ENCODE peak calls at places on chromosome 20, in five cellular contexts. One of them, this sample, is unnamed.

GRCh38 chr20:54690323-54690722 is 214.9 kb downstream of the DOK5 start:
- DNase-seq in NCI-H460: no peak
- DNase-seq in tibial artery: no peak
- DNase-seq in lower leg skin: no peak
- DNase-seq in GM04504: no peak
- DNase-seq in this sample: no peak

GRCh38 chr20:63124092-63124781 is 91.7 kb downstream of the YTHDF1 start:
- DNase-seq in tibial artery: no peak
- DNase-seq in lower leg skin: no peak
- DNase-seq in NCI-H460: no peak
- DNase-seq in GM04504: no peak
- DNase-seq in this sample: peak

GRCh38 chr20:56362833-56363413 is 4.1 kb downstream of the FAM210B start:
- DNase-seq in lower leg skin: no peak
- DNase-seq in tibial artery: no peak
- DNase-seq in NCI-H460: no peak
- DNase-seq in GM04504: no peak
- DNase-seq in this sample: peak

GRCh38 chr20:43590036-43590391 is 723 bp upstream of the IFT52 start:
- DNase-seq in GM04504: no peak
- DNase-seq in NCI-H460: no peak
- DNase-seq in tibial artery: no peak
- DNase-seq in lower leg skin: no peak
- DNase-seq in this sample: no peak

GRCh38 chr20:33664762-33665144 is 2.0 kb upstream of the ACTL10 start:
- DNase-seq in tibial artery: no peak
- DNase-seq in NCI-H460: no peak
- DNase-seq in lower leg skin: no peak
- DNase-seq in GM04504: no peak
- DNase-seq in this sample: peak

GRCh38 chr20:16100767-16101166 is 472.5 kb downstream of the KIF16B start:
- DNase-seq in GM04504: no peak
- DNase-seq in NCI-H460: no peak
- DNase-seq in lower leg skin: no peak
- DNase-seq in tibial artery: no peak
- DNase-seq in this sample: no peak

GRCh38 chr20:63121749-63122405 is 94.1 kb downstream of the YTHDF1 start:
- DNase-seq in GM04504: no peak
- DNase-seq in lower leg skin: no peak
- DNase-seq in NCI-H460: no peak
- DNase-seq in tibial artery: no peak
- DNase-seq in this sample: no peak

GRCh38 chr20:12047838-12048432 is 130.2 kb downstream of the BTBD3 start:
- DNase-seq in lower leg skin: no peak
- DNase-seq in tibial artery: no peak
- DNase-seq in GM04504: no peak
- DNase-seq in NCI-H460: no peak
- DNase-seq in this sample: no peak

GRCh38 chr20:16569218-16570153 is 3.8 kb downstream of the KIF16B start:
- DNase-seq in lower leg skin: no peak
- DNase-seq in NCI-H460: no peak
- DNase-seq in GM04504: no peak
- DNase-seq in tibial artery: no peak
- DNase-seq in this sample: peak

GRCh38 chr20:42742926-42743325 is 446.8 kb downstream of the PTPRT start:
- DNase-seq in tibial artery: no peak
- DNase-seq in lower leg skin: no peak
- DNase-seq in NCI-H460: no peak
- DNase-seq in GM04504: no peak
- DNase-seq in this sample: no peak

GRCh38 chr20:22807646-22808045 is 223.3 kb upstream of the FOXA2 start:
- DNase-seq in tibial artery: no peak
- DNase-seq in NCI-H460: no peak
- DNase-seq in lower leg skin: no peak
- DNase-seq in GM04504: no peak
- DNase-seq in this sample: no peak

GRCh38 chr20:2468581-2469407 is 1.8 kb downstream of the SNRPB start:
- DNase-seq in tibial artery: no peak
- DNase-seq in NCI-H460: no peak
- DNase-seq in lower leg skin: no peak
- DNase-seq in GM04504: no peak
- DNase-seq in this sample: peak

GRCh38 chr20:25453035-25453810 is 45.8 kb downstream of the GINS1 start:
- DNase-seq in GM04504: no peak
- DNase-seq in tibial artery: no peak
- DNase-seq in lower leg skin: no peak
- DNase-seq in NCI-H460: no peak
- DNase-seq in this sample: peak